ENCODE peak calls at places on chromosomes 16 and 17, in five cellular contexts. S is left lung, Y is MM.1S, A is cardiac muscle cell, P is OCI-LY7. H is an unnamed sample.

GRCh38 chr16:69839798-69840409 is 77.8 kb downstream of the WWP2 start:
- DNase-seq in S (no peak), Y (no peak), A (no peak), P (no peak), H (peak)

GRCh38 chr17:75723201-75723930 is 2.1 kb downstream of the ITGB4 start:
- DNase-seq in S (no peak), Y (no peak), A (no peak), P (no peak), H (no peak)

GRCh38 chr16:3578121-3578520 is 918 bp upstream of the NLRC3 start:
- DNase-seq in S (no peak), Y (no peak), A (no peak), P (peak), H (no peak)

GRCh38 chr17:36975922-36976515 is 27.3 kb downstream of the AATF start:
- DNase-seq in S (no peak), Y (no peak), A (no peak), P (no peak), H (no peak)

GRCh38 chr17:41811549-41812175 is at the start of gene P3H4:
- DNase-seq in S (peak), Y (peak), A (peak), P (peak), H (peak)

GRCh38 chr17:17545031-17545820 is 46.3 kb downstream of the PEMT start:
- DNase-seq in S (peak), Y (no peak), A (no peak), P (no peak), H (no peak)

GRCh38 chr17:75325827-75326586 is 36.8 kb upstream of the SLC25A19 start:
- DNase-seq in S (no peak), Y (no peak), A (no peak), P (no peak), H (no peak)

GRCh38 chr17:18859256-18859655 is 1.3 kb downstream of the PRPSAP2 start:
- DNase-seq in S (no peak), Y (no peak), A (peak), P (peak), H (no peak)

GRCh38 chr17:75509528-75510258 is 5.6 kb downstream of the CASKIN2 start:
- DNase-seq in S (peak), Y (no peak), A (no peak), P (no peak), H (no peak)

GRCh38 chr16:88005148-88005547 is 53.9 kb downstream of the BANP start:
- DNase-seq in S (peak), Y (no peak), A (peak), P (no peak), H (no peak)

GRCh38 chr16:23587726-23588125 is 8.4 kb downstream of the NDUFAB1 start:
- DNase-seq in S (no peak), Y (no peak), A (no peak), P (no peak), H (no peak)

GRCh38 chr17:29070795-29071194 is 27.9 kb downstream of the PIPOX start:
- DNase-seq in S (no peak), Y (no peak), A (no peak), P (no peak), H (no peak)

GRCh38 chr16:54135361-54136275 is 151.0 kb downstream of the IRX3 start:
- DNase-seq in S (no peak), Y (no peak), A (no peak), P (no peak), H (no peak)

GRCh38 chr16:23514381-23515152 is 4.3 kb upstream of the GGA2 start:
- DNase-seq in S (no peak), Y (no peak), A (no peak), P (peak), H (no peak)

GRCh38 chr17:74452027-74452840 is 14.2 kb upstream of the CD300A start:
- DNase-seq in S (peak), Y (no peak), A (no peak), P (no peak), H (no peak)

GRCh38 chr17:73065376-73065775 is 27.1 kb downstream of the SLC39A11 start:
- DNase-seq in S (no peak), Y (no peak), A (no peak), P (no peak), H (no peak)

GRCh38 chr16:85283305-85284050 is 171.2 kb upstream of the CIBAR2 start:
- DNase-seq in S (no peak), Y (no peak), A (no peak), P (no peak), H (no peak)

GRCh38 chr17:17491031-17491471 is 5.1 kb downstream of the RASD1 start:
- DNase-seq in S (no peak), Y (no peak), A (no peak), P (no peak), H (no peak)

GRCh38 chr17:60249517-60249826 is 99.7 kb downstream of the CA4 start:
- DNase-seq in S (no peak), Y (no peak), A (no peak), P (no peak), H (no peak)

GRCh38 chr16:8330761-8331160 is 259.6 kb downstream of the TMEM114 start:
- DNase-seq in S (no peak), Y (no peak), A (no peak), P (no peak), H (no peak)

GRCh38 chr17:851986-852385 is 69.8 kb downstream of the MRM3 start:
- DNase-seq in S (no peak), Y (no peak), A (no peak), P (no peak), H (no peak)
- H3K27ac ChIP-seq in S (no peak), Y (no peak), A (peak), P (no peak), H (no peak)

DNA sequence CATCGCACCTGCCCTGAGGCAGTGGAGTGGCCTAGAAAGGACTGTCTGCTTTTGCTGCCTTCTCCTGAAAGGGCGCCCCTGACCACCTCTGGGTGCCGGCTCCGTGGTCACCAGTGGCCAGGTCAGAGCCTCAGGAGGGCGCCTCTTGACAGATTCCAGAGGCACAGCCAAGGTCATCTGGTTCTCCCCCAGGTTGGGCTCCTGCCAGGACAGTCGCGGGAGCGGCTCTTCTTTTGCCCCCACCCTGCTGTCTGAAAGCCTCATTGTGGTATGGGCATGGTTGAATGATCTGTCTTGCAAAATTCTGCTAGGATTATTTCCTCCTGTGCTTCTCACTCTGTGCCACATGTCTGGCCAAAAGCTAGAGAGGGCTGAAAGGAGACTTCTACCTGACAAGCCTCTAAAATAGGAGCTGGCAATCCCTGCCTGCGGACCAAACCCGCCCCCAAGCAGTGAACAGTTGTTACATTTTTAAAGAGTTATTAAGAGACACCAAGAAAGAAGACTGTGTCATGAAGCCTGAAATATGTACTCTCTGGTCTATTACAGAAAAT is 82.8 kb downstream of the SNX29 start:
- DNase-seq in S (no peak), Y (no peak), A (peak), P (peak), H (no peak)
- H3K27ac ChIP-seq in S (no peak), Y (no peak), A (no peak), P (no peak), H (no peak)

DNA sequence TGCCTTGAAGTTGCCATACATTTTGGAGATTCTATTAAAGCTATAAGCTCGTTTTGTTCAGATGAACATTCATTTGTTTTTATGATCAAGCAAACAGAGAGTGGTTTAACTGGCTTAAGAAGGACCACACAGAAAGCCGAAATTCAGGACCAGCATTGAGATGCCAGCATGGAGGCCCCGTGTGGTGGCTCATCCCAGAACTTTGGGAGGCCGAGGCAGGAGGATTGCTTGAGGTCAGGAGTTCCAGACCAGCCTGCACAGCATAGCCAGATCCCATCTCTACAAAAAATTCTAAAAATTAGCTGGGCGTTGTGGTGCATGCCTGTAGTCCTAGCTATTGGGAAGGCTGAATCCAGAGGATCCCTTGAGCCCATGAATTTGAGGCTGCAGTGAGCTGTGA is 45.9 kb upstream of the KIFC3 start:
- DNase-seq in S (no peak), Y (no peak), A (no peak), P (no peak), H (no peak)
- H3K27ac ChIP-seq in S (no peak), Y (no peak), A (no peak), P (no peak), H (no peak)

GRCh38 chr17:80513892-80514291 is 30.7 kb upstream of the RPTOR start:
- DNase-seq in S (no peak), Y (no peak), A (no peak), P (no peak), H (no peak)
- H3K27ac ChIP-seq in S (no peak), Y (no peak), A (no peak), P (no peak), H (no peak)

GRCh38 chr16:242281-242680 is 7.7 kb downstream of the FAM234A start:
- DNase-seq in S (no peak), Y (no peak), A (no peak), P (no peak), H (no peak)
- H3K27ac ChIP-seq in S (no peak), Y (no peak), A (no peak), P (no peak), H (no peak)

DNA sequence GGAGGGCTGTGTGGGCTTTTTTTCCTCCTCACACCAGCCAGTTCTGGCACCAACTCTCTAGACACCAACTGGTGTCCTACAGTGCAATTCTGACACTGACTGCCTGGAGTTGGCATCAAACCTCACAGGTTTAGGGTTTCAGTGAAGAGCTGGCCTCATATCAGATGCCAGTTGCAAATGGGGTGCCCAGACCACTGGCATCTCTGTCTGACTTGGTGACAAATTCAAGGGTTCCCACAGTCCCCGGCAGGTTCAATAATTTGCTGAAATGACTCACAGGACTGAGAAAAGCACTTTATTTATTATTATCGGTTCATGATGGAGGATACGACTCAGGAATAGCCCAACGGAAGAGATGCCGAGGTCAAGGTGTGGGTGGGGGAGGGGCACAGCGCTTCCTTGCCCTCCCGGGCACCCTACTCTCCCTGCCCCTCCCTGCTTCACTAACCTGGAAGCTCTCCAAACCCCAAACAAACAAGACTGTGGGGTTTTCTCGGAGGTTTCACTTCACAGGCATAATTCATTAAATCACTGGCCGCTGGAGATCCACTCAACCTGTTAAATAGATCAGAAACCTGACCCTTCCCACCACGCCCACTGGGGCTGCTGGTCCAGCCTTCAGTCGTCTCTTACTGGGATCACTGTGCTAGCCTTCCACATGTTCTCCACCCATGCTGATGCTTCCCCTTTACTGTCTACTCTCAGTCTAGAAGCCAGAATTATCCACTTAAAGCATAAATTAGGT is 1.7 kb upstream of the NLRP1 start:
- DNase-seq in S (no peak), Y (no peak), A (no peak), P (no peak), H (no peak)
- H3K27ac ChIP-seq in S (peak), Y (no peak), A (no peak), P (no peak), H (no peak)

GRCh38 chr17:80856863-80857488 is 134.7 kb upstream of the CHMP6 start:
- DNase-seq in S (peak), Y (no peak), A (no peak), P (no peak), H (no peak)
- H3K27ac ChIP-seq in S (no peak), Y (no peak), A (no peak), P (no peak), H (no peak)

GRCh38 chr16:15966420-15967222 is 17.2 kb downstream of the ABCC1 start:
- DNase-seq in S (no peak), Y (no peak), A (no peak), P (no peak), H (no peak)
- H3K27ac ChIP-seq in S (no peak), Y (no peak), A (no peak), P (no peak), H (no peak)

GRCh38 chr16:6274366-6274765 is 1058.3 kb upstream of the RBFOX1 start:
- DNase-seq in S (no peak), Y (no peak), A (no peak), P (no peak), H (no peak)

GRCh38 chr16:6280055-6280454 is 1052.6 kb upstream of the RBFOX1 start:
- DNase-seq in S (no peak), Y (no peak), A (no peak), P (no peak), H (no peak)

DNA sequence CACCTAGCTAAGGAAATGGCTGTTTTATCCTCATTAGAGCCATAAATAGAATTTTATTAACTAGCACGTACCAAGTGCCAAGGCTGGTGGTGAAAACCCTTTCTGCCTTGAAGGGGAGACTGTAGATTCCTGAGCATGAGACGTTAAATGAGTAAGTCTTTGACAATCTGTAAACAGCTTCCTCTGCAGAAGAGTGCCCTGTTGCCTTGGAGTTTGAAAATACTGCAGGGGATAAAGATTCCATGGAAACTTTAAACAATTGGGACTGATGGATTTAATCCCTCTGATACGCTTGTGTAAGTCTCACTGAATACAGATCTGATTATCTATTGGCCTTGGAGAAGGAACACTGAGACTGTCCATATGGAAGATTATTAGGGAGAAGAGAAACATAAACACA is 1053.4 kb upstream of the RBFOX1 start:
- DNase-seq in S (no peak), Y (no peak), A (no peak), P (no peak), H (no peak)
- H3K27ac ChIP-seq in S (no peak), Y (no peak), A (no peak), P (no peak), H (no peak)

H was measured in substantia nigra.